ENCODE peak calls at places on chromosomes 2 and 18, in seven cellular contexts. Z, V, O, N, R, F and Q are unnamed samples. For H3K9me3, the result is how much of the 10 kb centered on the place peaks cover.

GRCh38 chr18:73446502-73446901 is 578.7 kb upstream of the NETO1 start:
- DNase-seq in Z (no peak), V (peak), O (no peak), N (no peak), R (no peak), F (no peak), Q (no peak)

GRCh38 chr2:217858519-217859466 is 144.0 kb downstream of the TNS1 start:
- DNase-seq in R (peak), V (peak), N (peak), Z (peak), O (peak), F (peak), Q (peak)

GRCh38 chr18:58350526-58350925 is 278.4 kb downstream of the ALPK2 start:
- DNase-seq in V (peak), F (no peak), O (no peak), R (no peak), Z (no peak), N (no peak), Q (no peak)

GRCh38 chr18:48751727-48752468 is 198.9 kb downstream of the SMAD7 start:
- DNase-seq in F (no peak), V (no peak), R (no peak), N (no peak), O (no peak), Z (peak), Q (no peak)

GRCh38 chr2:9112079-9112721 is 94.4 kb upstream of the ASAP2 start:
- DNase-seq in Z (peak), V (peak), F (peak), R (peak), O (no peak), N (no peak), Q (no peak)

GRCh38 chr2:40210968-40211353 is 240.9 kb downstream of the SLC8A1 start:
- DNase-seq in V (no peak), R (no peak), N (no peak), Z (no peak), F (no peak), O (no peak), Q (no peak)

GRCh38 chr2:218745559-218746469 is 35.2 kb downstream of the TTLL4 start:
- DNase-seq in R (peak), V (peak), N (no peak), F (no peak), O (peak), Z (no peak), Q (peak)

GRCh38 chr18:74570266-74570665 is 27.4 kb upstream of the ZNF407 start:
- DNase-seq in R (no peak), F (no peak), V (no peak), O (no peak), N (no peak), Z (no peak), Q (no peak)

GRCh38 chr2:109208071-109208950 is 79.3 kb downstream of the SH3RF3 start:
- DNase-seq in V (peak), F (no peak), R (no peak), N (no peak), O (no peak), Z (no peak), Q (no peak)

GRCh38 chr18:45517181-45517741 is 98.0 kb upstream of the SLC14A2 start:
- DNase-seq in F (peak), V (peak), N (no peak), Z (peak), R (no peak), O (peak), Q (peak)

GRCh38 chr2:179410552-179411356 is 146.1 kb upstream of the SESTD1 start:
- DNase-seq in V (peak), Z (peak), F (peak), R (peak), N (peak), O (peak), Q (no peak)

GRCh38 chr2:101714098-101714497 is 16.6 kb downstream of the MAP4K4 start:
- DNase-seq in N (no peak), F (no peak), O (no peak), R (no peak), V (no peak), Z (no peak), Q (no peak)

GRCh38 chr2:218985021-218985324 is at the start of gene FEV:
- DNase-seq in V (no peak), F (no peak), Z (no peak), O (no peak), R (no peak), N (no peak), Q (no peak)

GRCh38 chr2:147364597-147364996 is 480.2 kb upstream of the ACVR2A start:
- DNase-seq in O (no peak), Z (no peak), R (no peak), N (no peak), F (no peak), V (no peak), Q (no peak)

GRCh38 chr2:173855686-173856085 is 109.5 kb downstream of the SP3 start:
- DNase-seq in Z (no peak), N (no peak), R (no peak), O (no peak), F (no peak), V (no peak), Q (no peak)

GRCh38 chr2:18833941-18834340 is 244.6 kb upstream of the NT5C1B start:
- DNase-seq in O (no peak), F (no peak), V (no peak), R (no peak), N (no peak), Z (no peak), Q (no peak)

GRCh38 chr2:18496516-18496915 is 63.9 kb downstream of the RDH14 start:
- DNase-seq in Z (no peak), R (no peak), O (no peak), N (no peak), V (no peak), F (no peak), Q (no peak)

GRCh38 chr2:183113630-183114029 is 10.6 kb upstream of the NUP35 start:
- DNase-seq in F (no peak), Z (no peak), N (no peak), O (no peak), V (no peak), R (no peak), Q (no peak)

GRCh38 chr2:8452296-8452695 is 229.6 kb upstream of the ID2 start:
- DNase-seq in O (no peak), N (no peak), Z (no peak), R (no peak), V (no peak), F (no peak), Q (no peak)

GRCh38 chr2:149648282-149649030 is 60.9 kb upstream of the MMADHC start:
- DNase-seq in N (peak), Z (no peak), F (no peak), R (peak), V (peak), O (no peak), Q (no peak)

GRCh38 chr2:74671479-74671878 is 17.4 kb downstream of the SEMA4F start:
- DNase-seq in V (peak), O (no peak), R (no peak), N (peak), F (no peak), Z (no peak), Q (no peak)

GRCh38 chr2:36515538-36515937 is 82.4 kb downstream of the FEZ2 start:
- DNase-seq in F (no peak), N (no peak), V (no peak), Z (no peak), O (no peak), R (no peak), Q (no peak)

GRCh38 chr2:168369087-168369486 is 87.0 kb upstream of the CERS6 start:
- DNase-seq in R (no peak), N (no peak), F (no peak), V (peak), Z (no peak), O (no peak), Q (no peak)

GRCh38 chr2:220220009-220220408 is 592.6 kb downstream of the SLC4A3 start:
- DNase-seq in Z (no peak), O (no peak), F (no peak), V (no peak), N (no peak), R (no peak), Q (no peak)

GRCh38 chr2:70069049-70069448 is 18.2 kb upstream of the PCBP1 start:
- DNase-seq in R (peak), N (no peak), V (peak), F (no peak), Z (no peak), O (no peak), Q (no peak)

GRCh38 chr2:12050381-12050780 is 303.9 kb downstream of the LPIN1 start:
- DNase-seq in O (peak), F (no peak), R (peak), Z (no peak), N (no peak), V (peak), Q (no peak)

GRCh38 chr18:54327818-54328217 is 29.8 kb downstream of the STARD6 start:
- DNase-seq in F (no peak), N (no peak), O (no peak), R (no peak), Z (no peak), V (no peak), Q (no peak)

GRCh38 chr2:675982-676646 is 1.1 kb downstream of the TMEM18 start:
- DNase-seq in R (peak), F (peak), O (peak), N (peak), V (peak), Z (peak), Q (no peak)
- TF ChIP-seq CTCF in R (peak), F (peak), O (peak), N (peak), V (peak), Z (no peak), Q (no peak)

GRCh38 chr2:116955646-116956045 is 858.8 kb upstream of the DDX18 start:
- DNase-seq in N (no peak), R (no peak), F (no peak), Z (no peak), O (no peak), V (no peak), Q (no peak)
- H3K9me3 ChIP-seq in N (under half), R (under half), F (under half), Z (under half), O (under half), V (under half), Q (under half)

GRCh38 chr18:49768051-49768391 is 45.3 kb downstream of the ACAA2 start:
- DNase-seq in N (peak), R (peak), O (peak), V (peak), F (no peak), Z (peak), Q (peak)
- TF ChIP-seq CTCF in N (peak), R (peak), O (no peak), V (peak), F (no peak), Z (peak), Q (peak)

GRCh38 chr18:35602193-35602820 is 20.8 kb downstream of the GALNT1 start:
- DNase-seq in O (no peak), Z (no peak), R (no peak), N (no peak), F (no peak), V (no peak), Q (no peak)

GRCh38 chr18:35603528-35603927 is 22.0 kb downstream of the GALNT1 start:
- DNase-seq in N (no peak), O (no peak), R (no peak), V (no peak), Z (no peak), F (no peak), Q (no peak)

GRCh38 chr18:35609236-35609635 is 27.7 kb downstream of the GALNT1 start:
- DNase-seq in Z (no peak), V (no peak), R (no peak), F (no peak), N (no peak), O (no peak), Q (no peak)

GRCh38 chr18:35605686-35606417 is 24.3 kb downstream of the GALNT1 start:
- DNase-seq in R (no peak), Z (no peak), O (no peak), F (no peak), N (peak), V (peak), Q (no peak)

GRCh38 chr18:35604369-35604768 is 22.8 kb downstream of the GALNT1 start:
- DNase-seq in Z (no peak), V (no peak), R (no peak), O (no peak), F (no peak), N (no peak), Q (no peak)
- H3K9me3 ChIP-seq in Z (under half), V (under half), R (under half), O (under half), F (under half), N (under half), Q (under half)